ENCODE peak calls at places on chromosomes 3 and 15, in eight cellular contexts. K is COR-L47; F is DMS79; U is naive B cell; G is activated CD8-positive, alpha-beta T cell treated with anti-CD3 and anti-CD28 coated beads, Interleukin-2, amount 10 ng/mL, durations not matched to agents 7 days and 5 days; Q is anterior cingulate cortex; Z is pons; S is posterior vena cava. O is an unnamed sample.

GRCh38 chr15:38217181-38217580 is 35.5 kb upstream of the SPRED1 start:
- DNase-seq in S (no peak), U (no peak), G (no peak), Z (no peak), K (no peak), Q (no peak), F (peak; percentile 8), O (no peak)

GRCh38 chr15:85167568-85167967 is 185.9 kb downstream of the PDE8A start:
- DNase-seq in Q (no peak), S (no peak), K (no peak), F (no peak), U (no peak), Z (no peak), G (no peak), O (no peak)

GRCh38 chr3:27675287-27675686 is 46.8 kb downstream of the EOMES start:
- DNase-seq in S (no peak), Q (no peak), U (no peak), Z (no peak), F (peak; percentile 19), K (peak; percentile 52), G (no peak), O (no peak)

GRCh38 chr15:90557651-90558084 is 27.9 kb downstream of the CRTC3 start:
- DNase-seq in Q (peak; percentile 82), S (peak; percentile 95), F (no peak), Z (peak; percentile 93), K (no peak), G (no peak), U (no peak), O (peak; percentile 86)

GRCh38 chr15:70237626-70238025 is 139.9 kb upstream of the TLE3 start:
- DNase-seq in K (no peak), F (no peak), Q (no peak), U (no peak), G (no peak), S (no peak), Z (no peak), O (no peak)

GRCh38 chr15:63010386-63010785 is 32.2 kb upstream of the TPM1 start:
- DNase-seq in Z (no peak), S (no peak), Q (no peak), G (no peak), F (no peak), U (no peak), K (no peak), O (no peak)

GRCh38 chr3:64031540-64032533 is 8.5 kb upstream of the PSMD6 start:
- DNase-seq in K (no peak), Z (no peak), F (no peak), S (no peak), G (no peak), Q (no peak), U (no peak), O (no peak)

GRCh38 chr3:155308831-155309230 is 15.3 kb upstream of the STRIT1 start:
- DNase-seq in S (no peak), K (no peak), F (no peak), U (no peak), Q (no peak), Z (no peak), G (no peak), O (no peak)

GRCh38 chr3:16239082-16239770 is 25.5 kb downstream of the DPH3 start:
- DNase-seq in G (no peak), S (no peak), U (no peak), F (no peak), Q (no peak), Z (no peak), K (no peak), O (no peak)

GRCh38 chr15:66767370-66767769 is 65.3 kb downstream of the SMAD6 start:
- DNase-seq in K (no peak), U (no peak), Q (no peak), Z (no peak), G (no peak), S (no peak), F (no peak), O (no peak)